ENCODE peak calls at places on chromosomes 2 and 18, in nine cellular contexts. Y, H, Z, K, A, M, J, R and P are unnamed samples.

GRCh38 chr18:9714832-9715343 is 6.8 kb downstream of the RAB31 start:
- DNase-seq in Y (no peak), H (no peak), Z (no peak), K (no peak), A (no peak), M (no peak), J (no peak), R (no peak), P (no peak)

GRCh38 chr2:240820014-240820606 is at the start of gene KIF1A:
- DNase-seq in Y (peak; percentile 87), H (peak; percentile 90), Z (no peak), K (no peak), A (no peak), M (peak; percentile 78), J (peak; percentile 94), R (peak; percentile 77), P (no peak)

GRCh38 chr2:127197475-127198385 is 22.4 kb downstream of the CYP27C1 start:
- DNase-seq in Y (peak; percentile 82), H (peak; percentile 90), Z (peak; percentile 77), K (peak; percentile 72), A (peak; percentile 13), M (peak; percentile 62), J (no peak), R (no peak), P (no peak)

GRCh38 chr2:1889099-1889650 is 144.9 kb upstream of the PXDN start:
- DNase-seq in Y (no peak), H (no peak), Z (no peak), K (no peak), A (no peak), M (no peak), J (no peak), R (no peak), P (no peak)

GRCh38 chr2:41910126-41910525 is 137.7 kb upstream of the PKDCC start:
- DNase-seq in Y (no peak), H (no peak), Z (peak; percentile 33), K (no peak), A (no peak), M (no peak), J (no peak), R (no peak), P (no peak)

GRCh38 chr2:19256239-19256638 is 102.2 kb downstream of the OSR1 start:
- DNase-seq in Y (peak; percentile 7), H (no peak), Z (peak; percentile 74), K (no peak), A (no peak), M (no peak), J (no peak), R (no peak), P (peak; percentile 68)

GRCh38 chr2:37181726-37182684 is 6.5 kb downstream of the SULT6B1 start:
- DNase-seq in Y (no peak), H (no peak), Z (peak; percentile 85), K (no peak), A (no peak), M (no peak), J (no peak), R (no peak), P (no peak)

GRCh38 chr18:79769698-79770500 is 27.8 kb upstream of the KCNG2 start:
- DNase-seq in Y (no peak), H (no peak), Z (no peak), K (no peak), A (no peak), M (no peak), J (no peak), R (no peak), P (no peak)

GRCh38 chr2:10141736-10142639 is 19.4 kb downstream of the RRM2 start:
- DNase-seq in Y (peak; percentile 56), H (peak; percentile 14), Z (no peak), K (no peak), A (no peak), M (no peak), J (no peak), R (no peak), P (no peak)

GRCh38 chr2:104078431-104079157 is 775.3 kb upstream of the POU3F3 start:
- DNase-seq in Y (peak; percentile 4), H (no peak), Z (no peak), K (no peak), A (no peak), M (no peak), J (no peak), R (no peak), P (no peak)

GRCh38 chr18:68083131-68083530 is 566.6 kb upstream of the DSEL start:
- DNase-seq in Y (no peak), H (no peak), Z (no peak), K (no peak), A (no peak), M (no peak), J (no peak), R (no peak), P (no peak)

GRCh38 chr2:55051026-55051866 is 995 bp upstream of the RTN4 start:
- DNase-seq in Y (peak; percentile 69), H (peak; percentile 65), Z (peak; percentile 99), K (peak; percentile 78), A (peak; percentile 12), M (no peak), J (peak; percentile 60), R (no peak), P (peak; percentile 98)

GRCh38 chr2:8709611-8710010 is 27.8 kb downstream of the ID2 start:
- DNase-seq in Y (no peak), H (no peak), Z (no peak), K (no peak), A (no peak), M (no peak), J (no peak), R (no peak), P (no peak)

GRCh38 chr2:210099940-210100339 is 71.3 kb downstream of the KANSL1L start:
- DNase-seq in Y (no peak), H (no peak), Z (no peak), K (no peak), A (no peak), M (peak; percentile 6), J (no peak), R (no peak), P (no peak)

GRCh38 chr2:61419570-61419969 is 51.3 kb downstream of the USP34 start:
- DNase-seq in Y (no peak), H (no peak), Z (no peak), K (no peak), A (no peak), M (no peak), J (no peak), R (no peak), P (no peak)

GRCh38 chr2:12106440-12107080 is 360.1 kb downstream of the LPIN1 start:
- DNase-seq in Y (no peak), H (peak; percentile 7), Z (peak; percentile 98), K (no peak), A (no peak), M (no peak), J (no peak), R (no peak), P (peak; percentile 63)

GRCh38 chr2:174198846-174199564 is 49.3 kb downstream of the OLA1 start:
- DNase-seq in Y (no peak), H (no peak), Z (no peak), K (no peak), A (no peak), M (no peak), J (no peak), R (no peak), P (peak; percentile 6)

GRCh38 chr2:72895759-72896281 is 8.6 kb downstream of the SPR start:
- DNase-seq in Y (peak; percentile 81), H (peak; percentile 29), Z (peak; percentile 24), K (no peak), A (no peak), M (no peak), J (no peak), R (no peak), P (no peak)

GRCh38 chr2:197538412-197538811 is 22.5 kb downstream of the MOB4 start:
- DNase-seq in Y (no peak), H (no peak), Z (no peak), K (no peak), A (no peak), M (no peak), J (no peak), R (no peak), P (no peak)

GRCh38 chr2:237968048-237968862 is 1.4 kb downstream of the UBE2F start:
- DNase-seq in Y (peak; percentile 56), H (no peak), Z (peak; percentile 55), K (peak; percentile 62), A (peak; percentile 65), M (no peak), J (peak; percentile 65), R (peak; percentile 34), P (peak; percentile 8)

GRCh38 chr18:37398248-37398920 is 167.2 kb downstream of the CELF4 start:
- DNase-seq in Y (no peak), H (no peak), Z (peak; percentile 48), K (no peak), A (no peak), M (no peak), J (no peak), R (no peak), P (no peak)

GRCh38 chr2:118003396-118003824 is 10.5 kb downstream of the CCDC93 start:
- DNase-seq in Y (peak; percentile 72), H (peak; percentile 58), Z (peak; percentile 88), K (peak; percentile 64), A (peak; percentile 55), M (peak; percentile 77), J (peak; percentile 58), R (peak; percentile 43), P (no peak)

GRCh38 chr2:164622338-164623106 is 1.2 kb upstream of the GRB14 start:
- DNase-seq in Y (no peak), H (no peak), Z (no peak), K (no peak), A (no peak), M (no peak), J (no peak), R (no peak), P (no peak)

GRCh38 chr2:150878347-150878746 is 383.3 kb downstream of the RBM43 start:
- DNase-seq in Y (no peak), H (no peak), Z (peak; percentile 51), K (no peak), A (no peak), M (no peak), J (no peak), R (no peak), P (no peak)

GRCh38 chr2:121316986-121317385 is 32.0 kb upstream of the TFCP2L1 start:
- DNase-seq in Y (no peak), H (no peak), Z (no peak), K (no peak), A (no peak), M (no peak), J (no peak), R (no peak), P (no peak)

GRCh38 chr18:10051877-10052631 is 138.2 kb downstream of the VAPA start:
- DNase-seq in Y (peak; percentile 50), H (no peak), Z (peak; percentile 84), K (peak; percentile 71), A (no peak), M (no peak), J (peak; percentile 38), R (peak; percentile 23), P (no peak)

GRCh38 chr2:710867-711266 is 33.7 kb upstream of the TMEM18 start:
- DNase-seq in Y (no peak), H (no peak), Z (no peak), K (no peak), A (no peak), M (no peak), J (no peak), R (no peak), P (no peak)